ENCODE peak calls at places on chromosomes 16 and 17, in four cellular contexts. J, U, B and W are unnamed samples.

GRCh38 chr16:68668266-68668665 is 23.2 kb downstream of the CDH3 start:
- DNase-seq in B (no peak), J (no peak), U (no peak), W (no peak)

GRCh38 chr17:5260542-5260941 is 21.5 kb upstream of the RABEP1 start:
- DNase-seq in U (no peak), J (no peak), B (no peak), W (no peak)

GRCh38 chr16:2149630-2150417 is 1.4 kb downstream of the RAB26 start:
- DNase-seq in U (no peak), B (peak), J (no peak), W (no peak)

GRCh38 chr16:15041260-15042011 is 14.4 kb downstream of the NTAN1 start:
- DNase-seq in J (peak), U (no peak), B (no peak), W (no peak)

GRCh38 chr17:67506966-67507365 is 129.9 kb downstream of the PITPNC1 start:
- DNase-seq in B (no peak), U (no peak), J (no peak), W (no peak)

GRCh38 chr16:55077231-55077630 is 146.6 kb downstream of the IRX5 start:
- DNase-seq in U (no peak), J (no peak), B (no peak), W (no peak)

GRCh38 chr16:57960310-57960709 is 10.6 kb downstream of the CNGB1 start:
- DNase-seq in U (no peak), J (no peak), B (no peak), W (no peak)

GRCh38 chr16:75420987-75421819 is 12.1 kb downstream of the CFDP1 start:
- DNase-seq in U (peak), B (peak), J (peak), W (no peak)

GRCh38 chr17:40483679-40484078 is 17.7 kb downstream of the TNS4 start:
- DNase-seq in U (no peak), J (no peak), B (no peak), W (no peak)

GRCh38 chr17:59600169-59600568 is 19.5 kb upstream of the CLTC start:
- DNase-seq in B (no peak), U (no peak), J (no peak), W (no peak)

GRCh38 chr16:30972872-30973271 is 12.1 kb upstream of the HSD3B7 start:
- DNase-seq in U (no peak), J (no peak), B (peak), W (no peak)

GRCh38 chr17:32755045-32755805 is 121.7 kb downstream of the MYO1D start:
- DNase-seq in B (peak), J (no peak), U (no peak), W (peak)

GRCh38 chr16:75457485-75458021 is 6.9 kb downstream of the TMEM170A start:
- DNase-seq in U (no peak), B (no peak), J (no peak), W (no peak)

GRCh38 chr17:79942011-79942405 is 93.7 kb downstream of the TBC1D16 start:
- DNase-seq in B (no peak), U (no peak), J (peak), W (no peak)

GRCh38 chr16:62077998-62078397 is 41.8 kb upstream of the CDH8 start:
- DNase-seq in J (no peak), U (no peak), B (peak), W (no peak)

GRCh38 chr16:48444574-48444973 is 59.4 kb upstream of the SIAH1 start:
- DNase-seq in J (no peak), B (peak), U (no peak), W (no peak)

GRCh38 chr16:82655315-82655714 is 28.5 kb downstream of the CDH13 start:
- DNase-seq in U (no peak), B (no peak), J (no peak), W (peak)

GRCh38 chr17:81094744-81095607 is 60.0 kb downstream of the BAIAP2 start:
- DNase-seq in J (peak), U (peak), B (peak), W (peak)

GRCh38 chr17:47693667-47694017 is 319 bp upstream of the TBKBP1 start:
- DNase-seq in U (peak), J (peak), B (no peak), W (no peak)

GRCh38 chr17:28916302-28916934 is 13.5 kb upstream of the DHRS13 start:
- DNase-seq in U (no peak), B (peak), J (peak), W (no peak)

GRCh38 chr16:60414617-60415016 is 1621.6 kb downstream of the CDH8 start:
- DNase-seq in U (no peak), B (no peak), J (no peak), W (no peak)

GRCh38 chr17:751269-752001 is 629 bp downstream of the GEMIN4 start:
- DNase-seq in B (peak), J (no peak), U (no peak), W (no peak)

GRCh38 chr17:45248132-45248936 is 13.6 kb downstream of the SPATA32 start:
- DNase-seq in U (peak), J (peak), B (peak), W (no peak)

GRCh38 chr16:64470916-64471315 is 650.9 kb downstream of the CDH11 start:
- DNase-seq in U (no peak), J (no peak), B (no peak), W (no peak)

DNA sequence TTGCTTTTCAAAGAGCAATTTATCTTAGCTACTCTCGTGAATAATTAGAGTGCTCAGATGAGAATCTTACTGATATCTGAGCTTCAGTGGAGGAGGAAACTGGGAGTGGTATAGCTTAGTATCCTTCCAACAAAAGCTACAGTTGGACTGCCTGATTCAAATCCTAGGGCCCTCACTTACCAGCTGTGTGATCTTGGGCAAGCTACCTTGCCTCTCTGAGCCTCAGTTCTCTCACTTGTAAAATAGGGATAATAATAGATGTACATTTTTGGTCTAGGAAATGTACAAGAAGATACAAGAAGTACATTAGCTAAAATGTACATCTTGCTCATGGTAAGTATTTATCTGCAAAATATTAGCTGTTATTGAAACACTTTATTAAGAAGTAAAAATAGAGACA is 502.0 kb downstream of the HAPSTR1 start:
- DNase-seq in U (no peak), B (no peak), J (no peak), W (no peak)
- TF ChIP-seq CTCF in U (no peak), B (no peak), J (no peak), W (no peak)

GRCh38 chr17:61309362-61309761 is 90.3 kb upstream of the TBX2 start:
- DNase-seq in B (no peak), U (no peak), J (no peak), W (no peak)

GRCh38 chr17:61309857-61310256 is 89.8 kb upstream of the TBX2 start:
- DNase-seq in U (no peak), J (no peak), B (no peak), W (no peak)

GRCh38 chr17:61306003-61306402 is 93.6 kb upstream of the TBX2 start:
- DNase-seq in J (no peak), U (no peak), B (no peak), W (no peak)

GRCh38 chr17:61310611-61311010 is 89.0 kb upstream of the TBX2 start:
- DNase-seq in B (peak), U (no peak), J (no peak), W (no peak)

DNA sequence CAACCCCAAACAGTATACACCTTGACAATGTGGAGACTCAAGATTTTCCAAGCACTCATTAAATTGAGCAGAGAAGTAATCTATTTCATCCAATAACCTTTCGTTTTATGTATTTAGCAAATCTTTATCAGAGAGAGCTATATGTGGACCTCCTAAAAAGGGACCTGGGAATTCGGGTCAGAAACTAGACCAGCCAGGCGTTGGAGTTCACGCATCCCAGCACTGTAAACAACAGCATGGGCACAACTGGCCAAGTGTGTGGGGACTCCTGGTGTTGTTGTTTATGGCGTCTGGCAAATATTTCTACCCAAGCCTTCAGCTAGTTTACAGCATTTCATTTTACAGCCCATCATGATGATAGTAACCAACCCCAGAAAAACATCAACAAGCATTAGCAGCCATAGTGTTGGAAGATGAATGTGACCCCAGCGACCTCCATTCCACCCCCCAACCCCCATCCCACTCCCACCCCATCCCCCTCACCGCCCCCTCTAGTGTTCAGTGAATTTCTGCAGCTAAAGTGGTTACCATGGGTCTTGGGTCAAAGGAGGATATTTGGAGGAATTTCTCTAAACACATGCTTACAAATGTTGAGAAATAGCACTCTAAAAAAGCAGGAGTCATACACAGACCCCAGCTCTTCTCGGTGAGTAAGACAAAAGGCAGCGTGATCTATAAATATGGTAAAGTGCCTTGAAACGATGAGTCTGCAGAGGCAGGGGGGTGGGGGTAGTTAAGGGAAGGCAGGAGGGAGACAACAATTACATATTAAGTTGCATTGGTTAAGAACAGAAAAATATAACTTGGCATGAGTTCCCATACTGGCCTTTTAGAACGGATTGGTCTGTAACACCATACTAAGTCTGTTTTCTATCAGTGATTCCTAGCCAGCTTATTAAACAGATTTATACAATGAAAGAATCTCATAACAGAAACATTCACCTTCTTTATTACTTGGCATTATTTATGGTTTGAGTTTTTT is 91.4 kb upstream of the TBX2 start:
- DNase-seq in J (no peak), U (no peak), B (peak), W (no peak)
- TF ChIP-seq CTCF in J (no peak), U (no peak), B (peak), W (no peak)

DNA sequence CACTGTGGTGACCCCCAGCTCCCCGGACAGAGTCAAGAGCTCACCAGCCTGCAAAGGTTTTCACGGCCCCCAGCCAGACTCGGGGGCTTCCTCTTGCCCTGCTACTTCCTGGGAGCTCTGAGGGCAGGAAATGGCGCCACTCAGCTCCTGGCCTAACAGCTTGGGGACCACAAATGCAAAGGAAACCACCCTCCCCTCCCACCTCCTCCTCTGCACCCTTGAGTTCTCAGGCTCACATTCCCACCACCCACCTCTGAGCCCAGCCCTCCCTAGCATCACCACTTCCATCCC is 373 bp upstream of the SPN start:
- DNase-seq in B (no peak), J (no peak), U (no peak), W (no peak)
- TF ChIP-seq CTCF in B (no peak), J (no peak), U (no peak), W (no peak)

GRCh38 chr17:35559495-35559894 is 1.1 kb downstream of the SLFN14 start:
- DNase-seq in J (no peak), U (no peak), B (no peak), W (no peak)

GRCh38 chr17:35554668-35555067 is 6.0 kb downstream of the SLFN14 start:
- DNase-seq in U (no peak), J (no peak), B (no peak), W (no peak)

GRCh38 chr17:35557353-35557752 is 3.3 kb downstream of the SLFN14 start:
- DNase-seq in B (no peak), U (no peak), J (no peak), W (no peak)

GRCh38 chr17:35553310-35553709 is 7.3 kb downstream of the SLFN14 start:
- DNase-seq in J (no peak), B (no peak), U (no peak), W (no peak)

GRCh38 chr17:35555695-35556094 is 4.9 kb downstream of the SLFN14 start:
- DNase-seq in U (no peak), J (no peak), B (no peak), W (no peak)
- TF ChIP-seq CTCF in U (no peak), J (no peak), B (peak), W (peak)

DNA sequence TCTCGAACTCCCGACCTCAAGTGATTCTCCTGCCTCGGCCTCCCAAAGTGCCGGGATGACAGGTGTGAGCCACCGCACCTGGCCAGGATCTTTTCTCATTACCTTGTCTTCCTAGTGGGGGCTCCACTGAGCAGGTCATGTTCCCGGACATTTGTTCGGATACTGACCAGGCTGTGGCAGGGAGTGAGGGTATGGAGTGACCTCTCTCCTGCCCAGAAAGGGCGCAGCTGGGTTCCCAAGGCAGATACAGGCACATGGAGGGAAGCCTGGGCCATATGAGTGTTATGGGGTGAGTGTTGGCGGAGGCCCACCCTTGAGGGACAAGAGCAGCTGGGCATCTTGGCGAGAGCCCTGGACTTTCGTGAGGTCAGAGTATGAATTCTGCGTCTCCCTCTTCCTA is 5.5 kb downstream of the SERPINF1 start:
- DNase-seq in J (no peak), U (no peak), B (no peak), W (no peak)
- TF ChIP-seq CTCF in J (no peak), U (no peak), B (peak), W (no peak)

GRCh38 chr16:22075776-22076175 is 16.6 kb upstream of the VWA3A start:
- DNase-seq in J (no peak), U (no peak), B (no peak), W (no peak)

GRCh38 chr16:22078656-22079055 is 13.7 kb upstream of the VWA3A start:
- DNase-seq in J (no peak), B (no peak), U (no peak), W (no peak)

GRCh38 chr16:22075043-22075757 is 17.1 kb upstream of the VWA3A start:
- DNase-seq in U (no peak), J (no peak), B (no peak), W (no peak)

GRCh38 chr16:22081050-22081449 is 11.3 kb upstream of the VWA3A start:
- DNase-seq in B (no peak), J (no peak), U (no peak), W (no peak)

DNA sequence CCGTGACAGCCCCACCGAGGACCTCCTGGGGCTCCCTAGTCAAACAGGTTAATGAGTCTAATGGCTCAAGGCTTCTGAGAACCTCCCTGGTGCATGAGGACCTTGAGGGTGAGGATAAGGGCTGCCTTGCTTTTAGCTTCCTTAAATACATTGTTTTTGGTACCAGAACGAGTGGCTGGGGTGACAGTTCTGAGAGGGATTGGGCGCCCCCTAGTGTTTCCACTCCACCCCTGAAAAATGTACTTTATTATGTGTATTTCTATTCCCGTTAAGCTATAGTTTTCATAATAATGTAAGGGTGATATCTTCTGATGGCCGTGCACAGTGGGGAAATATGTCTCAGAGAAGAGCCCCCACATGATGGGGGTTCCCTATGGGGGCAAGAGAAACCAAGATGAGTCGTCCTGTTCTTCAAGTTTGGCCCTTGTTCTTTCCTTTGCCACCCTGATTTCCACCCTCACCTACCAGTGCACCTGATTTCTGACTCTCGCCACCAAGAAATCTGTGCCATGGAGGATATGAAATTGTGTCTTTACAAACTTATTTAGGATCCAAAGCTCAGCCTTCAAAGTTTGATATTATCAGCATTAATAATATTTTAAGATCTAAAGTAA is 14.5 kb upstream of the VWA3A start:
- DNase-seq in B (peak), J (peak), U (peak), W (no peak)
- TF ChIP-seq CTCF in B (peak), J (peak), U (peak), W (peak)

DNA sequence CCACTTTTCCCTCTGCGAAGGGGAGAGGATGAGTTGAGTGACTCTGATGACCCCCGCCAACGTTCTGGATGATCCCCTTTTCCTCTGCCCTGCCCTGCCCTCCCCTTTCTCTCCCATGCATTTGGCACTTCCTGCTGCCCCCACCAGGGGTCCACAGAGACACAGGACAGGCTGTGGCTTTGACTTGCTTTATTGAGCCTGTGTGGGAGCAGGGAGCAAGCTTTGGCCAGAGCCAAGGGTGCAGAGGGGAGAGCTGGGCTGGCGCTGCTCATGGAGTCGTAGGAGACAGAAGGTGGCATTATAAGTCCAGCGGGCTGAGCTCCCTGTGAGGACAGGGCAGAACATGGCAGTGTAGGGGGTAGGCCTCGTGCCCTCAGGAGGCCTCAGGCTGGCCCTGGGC is 1.6 kb downstream of the PPY start:
- DNase-seq in B (peak), J (no peak), U (no peak), W (no peak)
- TF ChIP-seq CTCF in B (peak), J (no peak), U (peak), W (peak)

GRCh38 chr17:74823176-74823495 is 36.5 kb downstream of the GRIN2C start:
- DNase-seq in J (no peak), U (no peak), B (no peak), W (no peak)
- TF ChIP-seq CTCF in J (no peak), U (no peak), B (no peak), W (no peak)

GRCh38 chr17:76558210-76559095 is 18.6 kb downstream of the PRCD start:
- DNase-seq in J (no peak), U (no peak), B (peak), W (no peak)
- TF ChIP-seq CTCF in J (peak), U (no peak), B (peak), W (peak)